ENCODE peak calls at places on chromosomes 7 and 10, in eight cellular contexts. One of them, this sample, is unnamed.

GRCh38 chr7:39353615-39354376 is 212.4 kb upstream of the YAE1 start:
- DNase-seq in T follicular helper cell: no peak
- DNase-seq in GDM1: no peak
- DNase-seq in skeletal muscle cell: peak
- DNase-seq in iris pigment epithelial cell: peak
- DNase-seq in NCI-H1092: no peak
- DNase-seq in BJ: no peak
- DNase-seq in right lobe of liver: no peak
- DNase-seq in this sample: no peak

GRCh38 chr10:87817873-87818504 is at the start of gene ATAD1:
- DNase-seq in T follicular helper cell: peak
- DNase-seq in GDM1: peak
- DNase-seq in skeletal muscle cell: peak
- DNase-seq in iris pigment epithelial cell: peak
- DNase-seq in NCI-H1092: peak
- DNase-seq in BJ: peak
- DNase-seq in right lobe of liver: peak
- DNase-seq in this sample: peak

GRCh38 chr10:106898441-106898840 is 266.1 kb downstream of the SORCS1 start:
- DNase-seq in T follicular helper cell: no peak
- DNase-seq in GDM1: no peak
- DNase-seq in skeletal muscle cell: no peak
- DNase-seq in iris pigment epithelial cell: no peak
- DNase-seq in NCI-H1092: no peak
- DNase-seq in BJ: no peak
- DNase-seq in right lobe of liver: no peak
- DNase-seq in this sample: no peak

GRCh38 chr10:89283174-89283987 is 18.5 kb upstream of the IFIT2 start:
- DNase-seq in T follicular helper cell: no peak
- DNase-seq in GDM1: no peak
- DNase-seq in skeletal muscle cell: no peak
- DNase-seq in iris pigment epithelial cell: peak
- DNase-seq in NCI-H1092: peak
- DNase-seq in BJ: no peak
- DNase-seq in right lobe of liver: no peak
- DNase-seq in this sample: no peak

GRCh38 chr10:114259825-114260224 is 20.8 kb downstream of the VWA2 start:
- DNase-seq in T follicular helper cell: no peak
- DNase-seq in GDM1: no peak
- DNase-seq in skeletal muscle cell: no peak
- DNase-seq in iris pigment epithelial cell: no peak
- DNase-seq in NCI-H1092: no peak
- DNase-seq in BJ: peak
- DNase-seq in right lobe of liver: no peak
- DNase-seq in this sample: no peak

GRCh38 chr7:116153050-116153449 is 57.3 kb upstream of the TES start:
- DNase-seq in T follicular helper cell: no peak
- DNase-seq in GDM1: no peak
- DNase-seq in skeletal muscle cell: no peak
- DNase-seq in iris pigment epithelial cell: no peak
- DNase-seq in NCI-H1092: no peak
- DNase-seq in BJ: no peak
- DNase-seq in right lobe of liver: no peak
- DNase-seq in this sample: no peak

GRCh38 chr7:55018361-55019328 is at the start of gene EGFR:
- DNase-seq in T follicular helper cell: no peak
- DNase-seq in GDM1: no peak
- DNase-seq in skeletal muscle cell: no peak
- DNase-seq in iris pigment epithelial cell: peak
- DNase-seq in NCI-H1092: no peak
- DNase-seq in BJ: peak
- DNase-seq in right lobe of liver: peak
- DNase-seq in this sample: no peak

GRCh38 chr7:43937444-43937843 is 11.2 kb downstream of the UBE2D4 start:
- DNase-seq in T follicular helper cell: no peak
- DNase-seq in GDM1: no peak
- DNase-seq in skeletal muscle cell: no peak
- DNase-seq in iris pigment epithelial cell: no peak
- DNase-seq in NCI-H1092: no peak
- DNase-seq in BJ: no peak
- DNase-seq in right lobe of liver: no peak
- DNase-seq in this sample: no peak

GRCh38 chr7:6384327-6384726 is 63.4 kb downstream of the DAGLB start:
- DNase-seq in T follicular helper cell: no peak
- DNase-seq in GDM1: no peak
- DNase-seq in skeletal muscle cell: no peak
- DNase-seq in iris pigment epithelial cell: no peak
- DNase-seq in NCI-H1092: no peak
- DNase-seq in BJ: no peak
- DNase-seq in right lobe of liver: no peak
- DNase-seq in this sample: no peak

GRCh38 chr7:155352076-155352752 is 54.5 kb downstream of the INSIG1 start:
- DNase-seq in T follicular helper cell: no peak
- DNase-seq in GDM1: no peak
- DNase-seq in skeletal muscle cell: no peak
- DNase-seq in iris pigment epithelial cell: no peak
- DNase-seq in NCI-H1092: no peak
- DNase-seq in BJ: no peak
- DNase-seq in right lobe of liver: peak
- DNase-seq in this sample: no peak

GRCh38 chr10:48366261-48366660 is 59.8 kb downstream of the MAPK8 start:
- DNase-seq in T follicular helper cell: no peak
- DNase-seq in GDM1: peak
- DNase-seq in skeletal muscle cell: no peak
- DNase-seq in iris pigment epithelial cell: peak
- DNase-seq in NCI-H1092: no peak
- DNase-seq in BJ: no peak
- DNase-seq in right lobe of liver: no peak
- DNase-seq in this sample: no peak

GRCh38 chr7:2763607-2764006 is 75.6 kb downstream of the AMZ1 start:
- DNase-seq in T follicular helper cell: no peak
- DNase-seq in GDM1: no peak
- DNase-seq in skeletal muscle cell: no peak
- DNase-seq in iris pigment epithelial cell: no peak
- DNase-seq in NCI-H1092: no peak
- DNase-seq in BJ: no peak
- DNase-seq in right lobe of liver: no peak
- DNase-seq in this sample: no peak

GRCh38 chr7:106635411-106635810 is 25.5 kb downstream of the CCDC71L start:
- DNase-seq in T follicular helper cell: no peak
- DNase-seq in GDM1: no peak
- DNase-seq in skeletal muscle cell: no peak
- DNase-seq in iris pigment epithelial cell: no peak
- DNase-seq in NCI-H1092: no peak
- DNase-seq in BJ: no peak
- DNase-seq in right lobe of liver: no peak
- DNase-seq in this sample: no peak

GRCh38 chr10:88979153-88979562 is 11.4 kb upstream of the FAS start:
- DNase-seq in T follicular helper cell: no peak
- DNase-seq in GDM1: peak
- DNase-seq in skeletal muscle cell: peak
- DNase-seq in iris pigment epithelial cell: peak
- DNase-seq in NCI-H1092: no peak
- DNase-seq in BJ: peak
- DNase-seq in right lobe of liver: no peak
- DNase-seq in this sample: peak

GRCh38 chr10:13706604-13707003 is 119.8 kb downstream of the PRPF18 start:
- DNase-seq in T follicular helper cell: no peak
- DNase-seq in GDM1: no peak
- DNase-seq in skeletal muscle cell: no peak
- DNase-seq in iris pigment epithelial cell: no peak
- DNase-seq in NCI-H1092: no peak
- DNase-seq in BJ: no peak
- DNase-seq in right lobe of liver: no peak
- DNase-seq in this sample: no peak

GRCh38 chr7:33692956-33693355 is 212.4 kb upstream of the BMPER start:
- DNase-seq in T follicular helper cell: no peak
- DNase-seq in GDM1: no peak
- DNase-seq in skeletal muscle cell: peak
- DNase-seq in iris pigment epithelial cell: peak
- DNase-seq in NCI-H1092: no peak
- DNase-seq in BJ: peak
- DNase-seq in right lobe of liver: no peak
- DNase-seq in this sample: no peak

GRCh38 chr10:111936143-111936542 is 247.4 kb downstream of the GPAM start:
- DNase-seq in T follicular helper cell: no peak
- DNase-seq in GDM1: no peak
- DNase-seq in skeletal muscle cell: no peak
- DNase-seq in iris pigment epithelial cell: no peak
- DNase-seq in NCI-H1092: no peak
- DNase-seq in BJ: no peak
- DNase-seq in right lobe of liver: no peak
- DNase-seq in this sample: no peak

GRCh38 chr10:78543749-78544446 is 510.2 kb downstream of the RPS24 start:
- DNase-seq in T follicular helper cell: no peak
- DNase-seq in GDM1: no peak
- DNase-seq in skeletal muscle cell: peak
- DNase-seq in iris pigment epithelial cell: peak
- DNase-seq in NCI-H1092: no peak
- DNase-seq in BJ: peak
- DNase-seq in right lobe of liver: no peak
- DNase-seq in this sample: no peak

GRCh38 chr10:70191161-70191770 is 21.0 kb upstream of the SAR1A start:
- DNase-seq in T follicular helper cell: no peak
- DNase-seq in GDM1: no peak
- DNase-seq in skeletal muscle cell: no peak
- DNase-seq in iris pigment epithelial cell: peak
- DNase-seq in NCI-H1092: no peak
- DNase-seq in BJ: no peak
- DNase-seq in right lobe of liver: no peak
- DNase-seq in this sample: no peak

This sample was measured in Kasumi-1.